ENCODE peak calls at places on chromosomes 5 and 9, in eight cellular contexts. P, B, D, O, Y, K, C and T are unnamed samples.

GRCh38 chr5:113891491-113891890 is 378.0 kb downstream of the YTHDC2 start:
- DNase-seq in P (no peak), B (no peak), D (no peak), O (no peak), Y (no peak), K (no peak), C (no peak), T (no peak)

GRCh38 chr5:81909677-81910076 is 62.1 kb upstream of the ATG10 start:
- DNase-seq in P (no peak), B (no peak), D (no peak), O (no peak), Y (no peak), K (no peak), C (no peak), T (peak)

GRCh38 chr5:34501840-34502239 is 154.3 kb upstream of the RAI14 start:
- DNase-seq in P (no peak), B (no peak), D (no peak), O (no peak), Y (no peak), K (no peak), C (no peak), T (no peak)

GRCh38 chr9:9913276-9913832 is 699.4 kb downstream of the PTPRD start:
- DNase-seq in P (no peak), B (no peak), D (no peak), O (peak), Y (no peak), K (no peak), C (no peak), T (no peak)

GRCh38 chr9:90822866-90823265 is 21.2 kb downstream of the SYK start:
- DNase-seq in P (no peak), B (no peak), D (no peak), O (no peak), Y (no peak), K (no peak), C (no peak), T (no peak)

GRCh38 chr5:130541617-130542221 is 623.3 kb downstream of the HINT1 start:
- DNase-seq in P (no peak), B (no peak), D (no peak), O (no peak), Y (no peak), K (no peak), C (no peak), T (no peak)

GRCh38 chr5:94802450-94802849 is 184.0 kb downstream of the SLF1 start:
- DNase-seq in P (no peak), B (peak), D (no peak), O (no peak), Y (no peak), K (no peak), C (no peak), T (no peak)

GRCh38 chr5:77923666-77924065 is 147.5 kb upstream of the TBCA start:
- DNase-seq in P (no peak), B (no peak), D (no peak), O (no peak), Y (no peak), K (no peak), C (no peak), T (no peak)

GRCh38 chr9:2319421-2319820 is 302.2 kb upstream of the VLDLR start:
- DNase-seq in P (no peak), B (peak), D (no peak), O (no peak), Y (no peak), K (no peak), C (no peak), T (no peak)

GRCh38 chr9:126275386-126276001 is 51.1 kb upstream of the MVB12B start:
- DNase-seq in P (peak), B (peak), D (no peak), O (no peak), Y (no peak), K (no peak), C (no peak), T (no peak)

GRCh38 chr5:82111191-82111590 is 139.4 kb downstream of the ATG10 start:
- DNase-seq in P (no peak), B (peak), D (no peak), O (no peak), Y (no peak), K (peak), C (no peak), T (no peak)

GRCh38 chr9:3508531-3509374 is 17.0 kb downstream of the RFX3 start:
- DNase-seq in P (no peak), B (peak), D (no peak), O (no peak), Y (no peak), K (no peak), C (no peak), T (no peak)

GRCh38 chr5:179906795-179907569 is 715 bp downstream of the TBC1D9B start:
- DNase-seq in P (peak), B (peak), D (peak), O (no peak), Y (peak), K (peak), C (no peak), T (no peak)

GRCh38 chr9:135468866-135469521 is 10.6 kb upstream of the PPP1R26 start:
- DNase-seq in P (no peak), B (peak), D (no peak), O (no peak), Y (peak), K (peak), C (no peak), T (no peak)

DNA sequence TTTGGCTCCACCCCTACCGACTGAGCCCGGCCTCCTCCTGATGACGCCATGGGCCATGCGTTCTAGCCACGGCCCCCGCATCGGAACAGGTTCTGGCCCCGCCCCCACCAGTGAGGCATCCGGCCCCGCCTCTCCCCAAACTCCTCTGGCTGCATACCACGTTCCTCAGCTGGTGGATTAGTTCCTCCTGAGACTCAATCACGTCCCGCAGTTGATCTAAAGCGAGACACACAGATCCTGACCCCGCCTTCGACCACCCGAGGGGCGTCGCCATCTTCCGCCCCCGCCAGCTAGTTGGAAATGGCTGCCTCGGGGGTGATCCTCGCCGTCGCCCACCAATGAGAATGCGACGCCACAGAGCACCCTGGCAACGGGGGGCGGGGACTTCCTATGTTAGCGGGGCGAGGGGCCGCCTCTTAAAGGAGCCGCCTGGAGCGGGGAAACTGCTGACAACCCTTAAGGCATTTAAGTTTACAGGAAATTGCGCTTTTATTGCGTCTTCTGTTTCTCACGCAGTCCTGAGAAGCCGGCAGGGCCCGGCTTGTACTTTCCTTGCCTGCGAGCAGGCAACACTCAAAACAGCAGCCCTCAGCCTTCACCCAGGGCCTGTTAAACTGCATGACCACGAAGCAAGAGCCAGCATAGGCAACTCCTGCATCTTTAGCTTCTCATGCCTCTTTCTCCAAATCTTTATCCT is at the start of gene SPATA24:
- DNase-seq in P (peak), B (peak), D (peak), O (peak), Y (peak), K (peak), C (peak), T (peak)
- TF ChIP-seq POLR2A in P (peak), B (peak), D (no peak), O (peak), Y (no peak), K (peak), C (peak), T (peak)

GRCh38 chr5:166880456-166880855 is 1411.0 kb upstream of the WWC1 start:
- DNase-seq in P (no peak), B (no peak), D (no peak), O (no peak), Y (no peak), K (no peak), C (no peak), T (no peak)
- TF ChIP-seq POLR2A in P (no peak), B (no peak), D (no peak), O (no peak), Y (no peak), K (no peak), C (no peak), T (no peak)

DNA sequence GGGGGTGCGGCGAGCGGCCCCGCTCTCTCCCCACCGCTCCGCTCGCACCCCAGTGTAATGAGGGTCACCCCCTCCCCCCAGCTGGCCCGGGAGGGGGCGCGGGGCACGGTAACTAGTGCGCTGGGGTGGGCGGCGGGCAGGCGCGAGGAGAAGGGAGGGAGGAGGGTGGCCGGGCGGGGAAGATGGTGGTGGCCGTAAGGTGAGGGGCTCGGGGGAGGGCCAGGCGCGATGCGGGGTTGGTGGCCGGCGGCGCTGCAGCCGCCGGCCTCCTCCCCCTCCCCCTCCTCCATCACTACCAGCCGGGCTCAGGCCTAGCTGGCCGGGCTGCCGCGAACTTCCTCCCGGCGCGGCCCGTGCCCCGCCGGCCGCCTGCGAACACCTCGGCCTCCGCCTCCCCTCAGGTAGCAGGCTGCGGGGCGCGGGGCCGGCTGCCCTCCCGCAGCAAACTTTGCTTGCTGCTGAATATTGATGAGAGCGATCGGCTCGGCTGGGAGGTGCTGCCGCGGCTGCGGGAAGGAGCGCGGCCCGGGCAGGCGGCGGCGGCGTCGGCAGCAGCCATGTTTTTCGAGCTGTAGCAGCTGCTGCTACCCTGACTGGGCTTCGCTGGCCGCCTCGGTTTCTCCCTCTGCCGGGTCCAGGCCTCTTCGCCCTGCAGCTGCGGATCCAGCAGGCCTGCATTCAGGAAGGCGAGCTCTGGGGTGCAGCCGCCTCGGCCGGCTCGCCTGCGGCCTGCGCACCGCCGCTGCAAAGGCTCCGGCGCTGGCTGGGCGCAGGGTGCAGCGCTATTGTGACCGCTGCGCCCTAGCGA is 476 bp downstream of the NSD1 start:
- DNase-seq in P (peak), B (peak), D (peak), O (no peak), Y (no peak), K (peak), C (peak), T (no peak)
- TF ChIP-seq POLR2A in P (no peak), B (no peak), D (peak), O (no peak), Y (no peak), K (peak), C (no peak), T (peak)

GRCh38 chr9:33814816-33815215 is 2.1 kb upstream of the UBE2R2 start:
- DNase-seq in P (no peak), B (no peak), D (no peak), O (no peak), Y (no peak), K (no peak), C (no peak), T (no peak)

GRCh38 chr9:33817327-33818166 is 587 bp downstream of the UBE2R2 start:
- DNase-seq in P (peak), B (peak), D (peak), O (peak), Y (peak), K (peak), C (peak), T (peak)

GRCh38 chr9:33815781-33816180 is 1.2 kb upstream of the UBE2R2 start:
- DNase-seq in P (no peak), B (no peak), D (no peak), O (no peak), Y (no peak), K (no peak), C (no peak), T (no peak)

GRCh38 chr9:33816327-33817252 is at the start of gene UBE2R2:
- DNase-seq in P (peak), B (peak), D (peak), O (peak), Y (peak), K (peak), C (peak), T (peak)

GRCh38 chr9:33813712-33814641 is 3.0 kb upstream of the UBE2R2 start:
- DNase-seq in P (no peak), B (peak), D (no peak), O (peak), Y (peak), K (peak), C (no peak), T (no peak)
- TF ChIP-seq POLR2A in P (no peak), B (peak), D (no peak), O (no peak), Y (no peak), K (no peak), C (no peak), T (no peak)

GRCh38 chr5:126370796-126371718 is 52.2 kb upstream of the GRAMD2B start:
- DNase-seq in P (no peak), B (peak), D (no peak), O (peak), Y (no peak), K (no peak), C (no peak), T (no peak)
- TF ChIP-seq POLR2A in P (no peak), B (no peak), D (no peak), O (peak), Y (no peak), K (no peak), C (no peak), T (no peak)

GRCh38 chr5:122392224-122392623 is 80.2 kb downstream of the SNCAIP start:
- DNase-seq in P (no peak), B (no peak), D (no peak), O (no peak), Y (no peak), K (no peak), C (no peak), T (no peak)
- TF ChIP-seq POLR2A in P (no peak), B (no peak), D (no peak), O (no peak), Y (no peak), K (no peak), C (no peak), T (no peak)

DNA sequence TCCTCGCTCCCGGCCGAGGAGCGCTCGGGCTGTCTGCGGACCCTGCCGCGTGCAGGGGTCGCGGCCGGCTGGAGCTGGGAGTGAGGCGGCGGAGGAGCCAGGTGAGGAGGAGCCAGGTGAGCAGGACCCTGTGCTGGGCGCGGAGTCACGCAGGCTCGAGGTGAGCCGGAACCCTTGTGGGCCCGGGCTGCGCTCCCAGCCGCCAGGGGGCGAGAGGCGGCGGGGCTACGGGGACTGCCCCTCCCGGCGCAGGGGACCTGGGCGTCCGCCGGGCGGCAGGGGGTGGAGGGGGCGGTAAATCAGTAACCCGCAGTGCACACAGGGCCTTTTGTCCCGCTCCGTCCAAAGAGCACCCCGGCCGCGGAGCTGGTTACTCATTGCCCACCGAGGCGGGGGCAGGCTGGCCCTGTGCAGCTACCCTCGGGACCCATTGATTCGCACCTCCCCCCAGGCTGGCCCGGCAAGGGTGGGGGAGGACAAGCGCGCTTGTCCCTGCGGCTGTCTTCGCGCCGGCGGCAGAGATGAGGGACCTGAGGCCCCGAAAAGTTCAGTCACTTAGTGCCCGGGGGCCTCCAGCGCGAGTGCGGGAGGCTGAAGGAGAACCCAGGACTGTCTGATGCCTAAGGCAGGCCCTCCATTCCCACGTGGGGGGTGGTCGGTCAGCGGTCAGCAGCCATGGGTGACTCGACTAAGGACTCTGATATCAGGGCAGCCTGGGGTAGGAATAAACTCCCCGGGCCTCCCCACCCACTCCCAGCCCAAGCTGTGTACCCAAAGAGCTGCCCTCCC is 397 bp downstream of the FGFR4 start:
- DNase-seq in P (peak), B (no peak), D (no peak), O (peak), Y (no peak), K (peak), C (no peak), T (peak)
- TF ChIP-seq POLR2A in P (no peak), B (no peak), D (no peak), O (no peak), Y (peak), K (peak), C (peak), T (no peak)

GRCh38 chr9:101484046-101484445 is 48.5 kb upstream of the ALDOB start:
- DNase-seq in P (no peak), B (no peak), D (no peak), O (no peak), Y (no peak), K (no peak), C (no peak), T (no peak)

GRCh38 chr9:101487443-101487855 is 46.2 kb upstream of the RNF20 start:
- DNase-seq in P (no peak), B (no peak), D (no peak), O (no peak), Y (no peak), K (no peak), C (no peak), T (no peak)

GRCh38 chr9:101486693-101487442 is 46.8 kb upstream of the RNF20 start:
- DNase-seq in P (peak), B (peak), D (peak), O (no peak), Y (no peak), K (peak), C (peak), T (peak)

GRCh38 chr9:101481296-101481695 is 45.7 kb upstream of the ALDOB start:
- DNase-seq in P (no peak), B (no peak), D (no peak), O (no peak), Y (no peak), K (peak), C (no peak), T (no peak)

GRCh38 chr9:101485873-101486692 is 47.6 kb upstream of the RNF20 start:
- DNase-seq in P (peak), B (peak), D (no peak), O (no peak), Y (no peak), K (peak), C (peak), T (no peak)
- TF ChIP-seq POLR2A in P (peak), B (no peak), D (no peak), O (no peak), Y (no peak), K (peak), C (peak), T (no peak)

GRCh38 chr5:139197710-139198669 is at the start of gene SIL1:
- DNase-seq in P (peak), B (peak), D (peak), O (peak), Y (peak), K (peak), C (peak), T (peak)
- TF ChIP-seq POLR2A in P (peak), B (peak), D (peak), O (peak), Y (peak), K (peak), C (peak), T (peak)